ENCODE peak calls at places on chromosome 12, in four cellular contexts. D is stimulated activated CD4-positive, alpha-beta T cell treated with anti-CD3 and anti-CD28 coated beads, Interleukin-1b, Interleukin-23, amount 100 ng/mL, for 1 hour; W is T-cell; M is kidney epithelial cell. S is an unnamed sample.
A peak's percentile ranks its signal among the peaks of the same experiment; 100 is the strongest.

GRCh38 chr12:25436206-25436912 is 116.7 kb downstream of the LMNTD1 start:
- DNase-seq in D (no peak), W (no peak), M (peak; percentile 34), S (no peak)

GRCh38 chr12:126676426-126676825 is 1590.5 kb upstream of the TMEM132C start:
- DNase-seq in D (no peak), W (no peak), M (no peak), S (no peak)

GRCh38 chr12:119259483-119259882 is 75.0 kb upstream of the CCDC60 start:
- DNase-seq in D (no peak), W (no peak), M (no peak), S (no peak)

GRCh38 chr12:77575376-77575775 is 255.3 kb upstream of the NAV3 start:
- DNase-seq in D (no peak), W (no peak), M (no peak), S (no peak)

GRCh38 chr12:14904854-14905253 is 19.2 kb upstream of the MGP start:
- DNase-seq in D (no peak), W (no peak), M (no peak), S (no peak)

GRCh38 chr12:24232531-24232930 is 283.1 kb upstream of the SOX5 start:
- DNase-seq in D (no peak), W (no peak), M (no peak), S (no peak)

GRCh38 chr12:32891956-32892355 is 4.6 kb downstream of the PKP2 start:
- DNase-seq in D (no peak), W (no peak), M (no peak), S (no peak)

GRCh38 chr12:30357712-30358111 is 338.0 kb downstream of the IPO8 start:
- DNase-seq in D (no peak), W (no peak), M (no peak), S (no peak)

GRCh38 chr12:103799504-103800251 is 41.4 kb downstream of the NT5DC3 start:
- DNase-seq in D (no peak), W (no peak), M (no peak), S (no peak)

GRCh38 chr12:78403136-78403535 is 461.4 kb upstream of the SYT1 start:
- DNase-seq in D (no peak), W (no peak), M (peak; percentile 78), S (no peak)

GRCh38 chr12:106094304-106094703 is 44.5 kb downstream of the NUAK1 start:
- DNase-seq in D (no peak), W (no peak), M (no peak), S (no peak)

GRCh38 chr12:78863482-78864427 is 819 bp upstream of the SYT1 start:
- DNase-seq in D (no peak), W (no peak), M (no peak), S (no peak)

GRCh38 chr12:113329022-113329790 is 5.7 kb downstream of the SLC8B1 start:
- DNase-seq in D (no peak), W (no peak), M (no peak), S (no peak)

GRCh38 chr12:104182144-104182543 is 33.4 kb upstream of the TXNRD1 start:
- DNase-seq in D (no peak), W (no peak), M (no peak), S (peak; percentile 89)

GRCh38 chr12:71782007-71782406 is 27.3 kb downstream of the RAB21 start:
- DNase-seq in D (no peak), W (no peak), M (no peak), S (no peak)

GRCh38 chr12:67802723-67803122 is 154.2 kb downstream of the DYRK2 start:
- DNase-seq in D (no peak), W (no peak), M (no peak), S (no peak)

GRCh38 chr12:130916251-130916911 is 37.3 kb upstream of the ADGRD1 start:
- DNase-seq in D (no peak), W (no peak), M (peak; percentile 14), S (no peak)

GRCh38 chr12:95624544-95624943 is 73.3 kb upstream of the USP44 start:
- DNase-seq in D (no peak), W (no peak), M (peak; percentile 61), S (no peak)

GRCh38 chr12:26092706-26093105 is 32.1 kb downstream of the BHLHE41 start:
- DNase-seq in D (no peak), W (no peak), M (no peak), S (no peak)

GRCh38 chr12:24754690-24755638 is 193.9 kb downstream of the BCAT1 start:
- DNase-seq in D (no peak), W (no peak), M (peak; percentile 77), S (no peak)